ENCODE peak calls at places on chromosomes 12 and 14, in four cellular contexts. E is NCI-H460, G is epithelial cell of prostate, R is cardiac fibroblast. Y is an unnamed sample.

GRCh38 chr14:74570696-74571095 is 41.3 kb downstream of the LTBP2 start:
- DNase-seq in R (no peak), E (no peak), G (no peak), Y (no peak)

GRCh38 chr14:73227812-73228781 is 9.2 kb upstream of the PAPLN start:
- DNase-seq in G (peak; percentile 45), E (no peak), R (peak; percentile 96), Y (no peak)

GRCh38 chr14:54627325-54627717 is 60.4 kb downstream of the SAMD4A start:
- DNase-seq in R (no peak), G (no peak), E (no peak), Y (no peak)

GRCh38 chr14:30657606-30658163 is 35.6 kb downstream of the SCFD1 start:
- DNase-seq in G (no peak), R (peak; percentile 25), E (no peak), Y (no peak)

GRCh38 chr14:104130974-104131651 is 7.3 kb upstream of the KIF26A start:
- DNase-seq in R (peak; percentile 33), G (no peak), E (peak; percentile 61), Y (no peak)

GRCh38 chr14:95701846-95702221 is 12.1 kb downstream of the TCL1A start:
- DNase-seq in R (peak; percentile 9), G (no peak), E (no peak), Y (no peak)

GRCh38 chr14:29240046-29240445 is 473.5 kb downstream of the FOXG1 start:
- DNase-seq in G (no peak), R (peak; percentile 82), E (no peak), Y (no peak)

GRCh38 chr12:93022603-93023340 is 93.7 kb upstream of the EEA1 start:
- DNase-seq in E (no peak), R (no peak), G (no peak), Y (no peak)

GRCh38 chr12:54759751-54760150 is 94.6 kb upstream of the MUCL1 start:
- DNase-seq in G (peak; percentile 16), R (peak; percentile 12), E (peak; percentile 47), Y (no peak)

GRCh38 chr12:16605666-16606116 is 271 bp downstream of the LMO3 start:
- DNase-seq in R (peak; percentile 59), G (no peak), E (no peak), Y (no peak)

GRCh38 chr14:98056946-98057345 is 1215.1 kb downstream of the BCL11B start:
- DNase-seq in G (no peak), R (no peak), E (no peak), Y (no peak)

GRCh38 chr12:817941-818600 is 65.7 kb downstream of the WNK1 start:
- DNase-seq in R (no peak), G (no peak), E (no peak), Y (no peak)

GRCh38 chr14:104784846-104785707 is 10.5 kb downstream of the AKT1 start:
- DNase-seq in G (no peak), R (no peak), E (no peak), Y (no peak)

GRCh38 chr12:67096533-67097318 is 172.4 kb upstream of the CAND1 start:
- DNase-seq in E (no peak), R (peak; percentile 27), G (peak; percentile 41), Y (no peak)

GRCh38 chr14:71668186-71668912 is 263.9 kb upstream of the RGS6 start:
- DNase-seq in R (peak; percentile 71), E (no peak), G (no peak), Y (no peak)

GRCh38 chr12:43309845-43310405 is 242.1 kb downstream of the ADAMTS20 start:
- DNase-seq in G (no peak), R (no peak), E (no peak), Y (no peak)

GRCh38 chr14:75697918-75698317 is 36.9 kb downstream of the TTLL5 start:
- DNase-seq in R (no peak), G (no peak), E (no peak), Y (no peak)

GRCh38 chr12:113436993-113437728 is 15.0 kb downstream of the SDSL start:
- DNase-seq in G (no peak), E (no peak), R (no peak), Y (no peak)

GRCh38 chr12:122399592-122400373 is 22.7 kb downstream of the CLIP1 start:
- DNase-seq in E (peak; percentile 94), G (peak; percentile 79), R (peak; percentile 92), Y (peak; percentile 57)

GRCh38 chr12:31876568-31877424 is 82.4 kb upstream of the RESF1 start:
- DNase-seq in R (no peak), E (no peak), G (no peak), Y (no peak)

GRCh38 chr12:2284857-2285256 is 232.1 kb downstream of the CACNA1C start:
- DNase-seq in E (peak; percentile 40), R (peak; percentile 86), G (no peak), Y (no peak)

GRCh38 chr12:56775638-56776037 is 12.5 kb downstream of the HSD17B6 start:
- DNase-seq in E (no peak), R (no peak), G (no peak), Y (no peak)

GRCh38 chr12:67980391-67980790 is 8.9 kb upstream of the IFNG-AS1 start:
- DNase-seq in R (no peak), E (no peak), G (no peak), Y (no peak)

GRCh38 chr12:40801861-40802260 is 109.6 kb downstream of the CNTN1 start:
- DNase-seq in R (no peak), G (no peak), E (no peak), Y (no peak)

GRCh38 chr12:106978035-106978800 is 8.7 kb downstream of the MTERF2 start:
- DNase-seq in R (peak; percentile 83), E (no peak), G (no peak), Y (no peak)

GRCh38 chr12:61250303-61250702 is 1009.9 kb upstream of the USP15 start:
- DNase-seq in E (no peak), G (peak; percentile 36), R (no peak), Y (no peak)

GRCh38 chr14:34732802-34733201 is 18.4 kb upstream of the CFL2 start:
- DNase-seq in R (no peak), E (no peak), G (no peak), Y (no peak)

GRCh38 chr14:90535556-90535930 is 138.7 kb downstream of the CALM1 start:
- DNase-seq in E (no peak), G (no peak), R (no peak), Y (no peak)